ENCODE peak calls at places on chromosomes 2 and 18, in five cellular contexts. K is body of pancreas, Q is substantia nigra, G is nucleus accumbens, I is mammary epithelial cell. P is an unnamed sample.

GRCh38 chr18:46071894-46072867 is at the start of gene PSTPIP2:
- DNase-seq in K (peak), Q (no peak), G (no peak), I (peak), P (no peak)

GRCh38 chr18:69357590-69357989 is 43.1 kb upstream of the DOK6 start:
- DNase-seq in K (no peak), Q (no peak), G (no peak), I (no peak), P (no peak)

GRCh38 chr2:20198001-20198400 is 26.9 kb downstream of the SDC1 start:
- DNase-seq in K (no peak), Q (no peak), G (no peak), I (no peak), P (no peak)

GRCh38 chr2:189581354-189582139 is 961 bp upstream of the SLC40A1 start:
- DNase-seq in K (peak), Q (no peak), G (no peak), I (no peak), P (no peak)

GRCh38 chr2:216242365-216242764 is 129.9 kb downstream of the MARCHF4 start:
- DNase-seq in K (no peak), Q (no peak), G (no peak), I (no peak), P (no peak)

GRCh38 chr2:186588940-186589732 is 720 bp upstream of the ITGAV start:
- DNase-seq in K (peak), Q (no peak), G (no peak), I (no peak), P (no peak)

GRCh38 chr2:217349251-217349650 is 489.4 kb upstream of the TNP1 start:
- DNase-seq in K (no peak), Q (no peak), G (no peak), I (no peak), P (no peak)

GRCh38 chr2:47554311-47554905 is 151.5 kb downstream of the MSH2 start:
- DNase-seq in K (no peak), Q (no peak), G (no peak), I (no peak), P (no peak)

GRCh38 chr2:110157153-110157793 is 41.7 kb upstream of the MALL start:
- DNase-seq in K (peak), Q (no peak), G (no peak), I (peak), P (no peak)

GRCh38 chr2:45567974-45568789 is 42.9 kb downstream of the SRBD1 start:
- DNase-seq in K (no peak), Q (no peak), G (no peak), I (no peak), P (no peak)

GRCh38 chr18:32317651-32318050 is 127.8 kb downstream of the MEP1B start:
- DNase-seq in K (no peak), Q (no peak), G (no peak), I (no peak), P (no peak)

GRCh38 chr18:23849141-23849540 is 159.9 kb downstream of the LAMA3 start:
- DNase-seq in K (no peak), Q (no peak), G (no peak), I (peak), P (no peak)

GRCh38 chr2:50347355-50348044 is 684.4 kb downstream of the NRXN1 start:
- DNase-seq in K (no peak), Q (no peak), G (no peak), I (no peak), P (no peak)

GRCh38 chr2:215841175-215841816 is 172.1 kb downstream of the MREG start:
- DNase-seq in K (no peak), Q (no peak), G (no peak), I (no peak), P (no peak)

GRCh38 chr2:163119964-163120363 is 281.4 kb upstream of the KCNH7 start:
- DNase-seq in K (no peak), Q (no peak), G (no peak), I (no peak), P (no peak)

GRCh38 chr2:197324801-197325200 is 14.2 kb upstream of the ANKRD44 start:
- DNase-seq in K (no peak), Q (no peak), G (no peak), I (no peak), P (no peak)

GRCh38 chr2:201733544-201733943 is 35.1 kb upstream of the MPP4 start:
- DNase-seq in K (no peak), Q (no peak), G (no peak), I (peak), P (no peak)

GRCh38 chr18:67669993-67670671 is 153.6 kb upstream of the DSEL start:
- DNase-seq in K (no peak), Q (no peak), G (no peak), I (peak), P (no peak)

GRCh38 chr2:12807907-12808810 is 91.4 kb downstream of the TRIB2 start:
- DNase-seq in K (no peak), Q (no peak), G (no peak), I (no peak), P (no peak)

GRCh38 chr2:30273574-30273929 is 42.2 kb downstream of the LBH start:
- DNase-seq in K (no peak), Q (no peak), G (no peak), I (no peak), P (no peak)

GRCh38 chr18:10195529-10195928 is 258.9 kb upstream of the APCDD1 start:
- DNase-seq in K (no peak), Q (no peak), G (no peak), I (no peak), P (no peak)

GRCh38 chr2:189293164-189293563 is 113.6 kb upstream of the COL5A2 start:
- DNase-seq in K (no peak), Q (no peak), G (no peak), I (no peak), P (no peak)

GRCh38 chr18:6031004-6031403 is 135.7 kb upstream of the TMEM200C start:
- DNase-seq in K (no peak), Q (no peak), G (no peak), I (no peak), P (no peak)

GRCh38 chr2:56450772-56451171 is 267.0 kb downstream of the CCDC85A start:
- DNase-seq in K (no peak), Q (no peak), G (no peak), I (no peak), P (no peak)

GRCh38 chr18:73283032-73283431 is 415.2 kb upstream of the NETO1 start:
- DNase-seq in K (no peak), Q (no peak), G (no peak), I (peak), P (no peak)

GRCh38 chr2:105179469-105180372 is 61.8 kb upstream of the GPR45 start:
- DNase-seq in K (peak), Q (no peak), G (no peak), I (peak), P (peak)

GRCh38 chr2:100217323-100217722 is 74.9 kb upstream of the AFF3 start:
- DNase-seq in K (no peak), Q (no peak), G (no peak), I (no peak), P (no peak)

GRCh38 chr2:171214093-171214492 is 53.4 kb upstream of the TLK1 start:
- DNase-seq in K (no peak), Q (no peak), G (no peak), I (no peak), P (no peak)

GRCh38 chr18:51068111-51068510 is 38.1 kb downstream of the SMAD4 start:
- DNase-seq in K (no peak), Q (no peak), G (no peak), I (peak), P (no peak)

GRCh38 chr2:24721470-24721869 is 71.7 kb downstream of the PTRHD1 start:
- DNase-seq in K (peak), Q (peak), G (no peak), I (peak), P (peak)

GRCh38 chr2:72010647-72011355 is 136.9 kb downstream of the CYP26B1 start:
- DNase-seq in K (no peak), Q (no peak), G (no peak), I (no peak), P (no peak)

GRCh38 chr2:43269706-43270105 is 43.3 kb upstream of the ZFP36L2 start:
- DNase-seq in K (no peak), Q (no peak), G (no peak), I (no peak), P (no peak)

GRCh38 chr2:128841803-128842202 is 523.1 kb upstream of the HS6ST1 start:
- DNase-seq in K (no peak), Q (no peak), G (no peak), I (no peak), P (no peak)

GRCh38 chr2:184555352-184555751 is 43.0 kb upstream of the ZNF804A start:
- DNase-seq in K (no peak), Q (no peak), G (no peak), I (no peak), P (no peak)

GRCh38 chr2:23417310-23417709 is 32.3 kb downstream of the KLHL29 start:
- DNase-seq in K (no peak), Q (no peak), G (no peak), I (no peak), P (no peak)

GRCh38 chr2:30235008-30235655 is 3.8 kb downstream of the LBH start:
- DNase-seq in K (no peak), Q (no peak), G (no peak), I (peak), P (no peak)

GRCh38 chr2:80496770-80497169 is 192.2 kb upstream of the LRRTM1 start:
- DNase-seq in K (no peak), Q (no peak), G (no peak), I (peak), P (no peak)

GRCh38 chr2:128684523-128684922 is 365.9 kb upstream of the HS6ST1 start:
- DNase-seq in K (no peak), Q (no peak), G (no peak), I (no peak), P (no peak)

GRCh38 chr2:37167636-37168182 is 10.9 kb upstream of the EIF2AK2 start:
- DNase-seq in K (no peak), Q (no peak), G (no peak), I (no peak), P (no peak)

P was measured in anterior cingulate cortex.